ENCODE peak calls at places on chromosomes 13 and 19, in six cellular contexts. One of them, this sample, is unnamed.

GRCh38 chr13:80979035-80979641 is 638.2 kb upstream of the SPRY2 start:
- DNase-seq in stomach: peak; percentile 28
- DNase-seq in cardiac muscle cell: peak; percentile 87
- DNase-seq in DND-41: peak; percentile 48
- DNase-seq in breast epithelium: no peak
- DNase-seq in fibroblast of lung: peak; percentile 61
- DNase-seq in this sample: peak; percentile 77

GRCh38 chr19:13051581-13052165 is 51.0 kb downstream of the LYL1 start:
- DNase-seq in stomach: peak; percentile 88
- DNase-seq in cardiac muscle cell: peak; percentile 67
- DNase-seq in DND-41: peak; percentile 69
- DNase-seq in breast epithelium: peak; percentile 80
- DNase-seq in fibroblast of lung: peak; percentile 52
- DNase-seq in this sample: peak; percentile 75

GRCh38 chr13:80444240-80445015 is 103.5 kb upstream of the SPRY2 start:
- DNase-seq in stomach: no peak
- DNase-seq in cardiac muscle cell: no peak
- DNase-seq in DND-41: no peak
- DNase-seq in breast epithelium: no peak
- DNase-seq in fibroblast of lung: no peak
- DNase-seq in this sample: no peak

GRCh38 chr19:48543121-48543710 is 8.8 kb upstream of the SULT2B1 start:
- DNase-seq in stomach: peak; percentile 82
- DNase-seq in cardiac muscle cell: peak; percentile 54
- DNase-seq in DND-41: no peak
- DNase-seq in breast epithelium: peak; percentile 92
- DNase-seq in fibroblast of lung: peak; percentile 59
- DNase-seq in this sample: no peak

GRCh38 chr19:10874019-10874418 is 2.7 kb downstream of the CARM1 start:
- DNase-seq in stomach: no peak
- DNase-seq in cardiac muscle cell: no peak
- DNase-seq in DND-41: no peak
- DNase-seq in breast epithelium: no peak
- DNase-seq in fibroblast of lung: no peak
- DNase-seq in this sample: no peak

GRCh38 chr19:15249912-15250634 is 17.8 kb upstream of the EPHX3 start:
- DNase-seq in stomach: no peak
- DNase-seq in cardiac muscle cell: peak; percentile 94
- DNase-seq in DND-41: no peak
- DNase-seq in breast epithelium: no peak
- DNase-seq in fibroblast of lung: peak; percentile 92
- DNase-seq in this sample: no peak

GRCh38 chr19:36266375-36266961 is 51.6 kb downstream of the ZNF146 start:
- DNase-seq in stomach: no peak
- DNase-seq in cardiac muscle cell: no peak
- DNase-seq in DND-41: no peak
- DNase-seq in breast epithelium: no peak
- DNase-seq in fibroblast of lung: peak; percentile 18
- DNase-seq in this sample: no peak

GRCh38 chr19:40687525-40688016 is 2.9 kb downstream of the NUMBL start:
- DNase-seq in stomach: peak; percentile 75
- DNase-seq in cardiac muscle cell: peak; percentile 76
- DNase-seq in DND-41: no peak
- DNase-seq in breast epithelium: no peak
- DNase-seq in fibroblast of lung: peak; percentile 80
- DNase-seq in this sample: no peak

GRCh38 chr13:31982124-31982523 is 49.5 kb upstream of the FRY start:
- DNase-seq in stomach: no peak
- DNase-seq in cardiac muscle cell: no peak
- DNase-seq in DND-41: no peak
- DNase-seq in breast epithelium: no peak
- DNase-seq in fibroblast of lung: peak; percentile 31
- DNase-seq in this sample: no peak

GRCh38 chr13:112619730-112620639 is 32.0 kb upstream of the TUBGCP3 start:
- DNase-seq in stomach: no peak
- DNase-seq in cardiac muscle cell: peak; percentile 12
- DNase-seq in DND-41: peak; percentile 10
- DNase-seq in breast epithelium: no peak
- DNase-seq in fibroblast of lung: peak; percentile 59
- DNase-seq in this sample: peak; percentile 76

DNA sequence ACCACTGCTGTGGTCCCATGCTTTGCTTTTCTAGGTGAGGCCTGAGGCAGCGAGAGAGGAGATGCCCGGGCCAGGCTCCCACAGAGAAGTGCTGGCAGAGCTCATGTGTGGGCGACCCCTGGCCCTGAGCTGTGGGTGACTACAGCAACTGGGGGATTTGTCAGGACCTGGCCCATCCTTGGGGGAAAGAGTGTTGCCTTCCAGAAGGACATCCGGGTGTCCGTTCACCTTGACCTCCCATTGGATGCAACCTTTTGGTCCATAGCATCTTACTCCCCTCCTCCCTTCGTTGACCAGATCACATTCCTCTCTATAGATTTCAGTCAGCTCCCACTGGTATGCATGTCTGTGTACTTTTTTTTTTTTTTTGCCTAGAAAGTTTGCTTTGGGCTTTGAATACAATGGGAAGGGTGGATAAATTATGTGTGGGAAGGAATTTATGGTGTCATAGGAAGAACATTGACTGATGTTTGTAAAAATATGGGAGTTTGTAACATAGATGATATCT is 84.2 kb upstream of the RNF113B start:
- DNase-seq in stomach: no peak
- DNase-seq in cardiac muscle cell: no peak
- DNase-seq in DND-41: no peak
- DNase-seq in breast epithelium: no peak
- DNase-seq in fibroblast of lung: no peak
- DNase-seq in this sample: no peak
- H3K27ac ChIP-seq in stomach: no peak overlapping the region
- H3K27ac ChIP-seq in cardiac muscle cell: no peak overlapping the region
- H3K27ac ChIP-seq in DND-41: no peak overlapping the region
- H3K27ac ChIP-seq in breast epithelium: peak overlapping the region; percentile 56
- H3K27ac ChIP-seq in fibroblast of lung: no peak overlapping the region
- H3K27ac ChIP-seq in this sample: no peak overlapping the region

DNA sequence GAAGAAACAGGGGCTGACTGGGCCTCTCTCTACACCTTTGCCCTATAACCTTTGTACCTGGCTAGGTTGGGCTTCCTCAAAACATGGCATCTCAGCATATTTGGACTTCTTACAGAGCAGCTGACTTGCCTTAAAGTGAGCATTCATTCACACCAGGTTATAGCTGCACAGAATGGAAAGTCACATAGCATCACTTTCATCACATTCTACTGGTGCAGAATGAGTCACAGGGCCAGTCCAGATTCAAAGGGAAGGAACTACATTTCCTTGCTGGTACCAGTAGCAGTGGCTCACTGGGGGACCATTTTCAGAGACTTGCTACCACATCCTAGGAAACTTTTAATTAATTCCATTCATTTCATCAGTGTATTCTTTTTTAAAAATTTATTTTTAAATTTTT is 20.3 kb upstream of the TPTE2 start:
- DNase-seq in stomach: no peak
- DNase-seq in cardiac muscle cell: no peak
- DNase-seq in DND-41: no peak
- DNase-seq in breast epithelium: no peak
- DNase-seq in fibroblast of lung: no peak
- DNase-seq in this sample: no peak
- H3K9me3 ChIP-seq in stomach: peaks cover 5% of the 10 kb centered on the region
- H3K9me3 ChIP-seq in cardiac muscle cell: no peaks in the 10 kb centered on the region
- H3K9me3 ChIP-seq in DND-41: no peaks in the 10 kb centered on the region
- H3K9me3 ChIP-seq in breast epithelium: no peaks in the 10 kb centered on the region
- H3K9me3 ChIP-seq in fibroblast of lung: no peaks in the 10 kb centered on the region
- H3K9me3 ChIP-seq in this sample: no peaks in the 10 kb centered on the region

DNA sequence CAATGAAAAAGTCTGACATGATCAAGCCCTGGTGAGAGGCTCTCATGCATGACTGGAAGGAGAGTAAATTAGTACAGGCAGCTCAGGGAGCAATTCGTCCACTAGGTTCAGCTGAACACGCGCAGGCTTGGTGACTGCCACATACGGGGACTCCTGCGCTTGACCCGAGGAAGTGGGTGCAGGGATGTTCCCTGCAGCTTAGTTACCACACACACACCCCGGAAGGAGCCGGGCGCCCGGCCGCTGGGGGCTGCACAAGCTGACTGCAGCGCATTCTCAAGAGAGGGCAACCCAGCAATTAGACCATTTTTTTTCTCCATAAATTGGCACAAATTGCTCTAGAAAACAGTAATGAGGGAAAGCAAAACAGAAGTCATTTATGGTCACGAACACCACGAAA is 23.0 kb upstream of the MIER2 start:
- DNase-seq in stomach: no peak
- DNase-seq in cardiac muscle cell: no peak
- DNase-seq in DND-41: no peak
- DNase-seq in breast epithelium: no peak
- DNase-seq in fibroblast of lung: no peak
- DNase-seq in this sample: no peak
- TF ChIP-seq CTCF in stomach: no peak
- TF ChIP-seq CTCF in cardiac muscle cell: no peak
- TF ChIP-seq CTCF in DND-41: no peak
- TF ChIP-seq CTCF in breast epithelium: no peak
- TF ChIP-seq CTCF in fibroblast of lung: no peak
- TF ChIP-seq CTCF in this sample: no peak

GRCh38 chr19:28207244-28207643 is 1005.7 kb downstream of the UQCRFS1 start:
- DNase-seq in stomach: no peak
- DNase-seq in cardiac muscle cell: no peak
- DNase-seq in DND-41: no peak
- DNase-seq in breast epithelium: no peak
- DNase-seq in fibroblast of lung: no peak
- DNase-seq in this sample: no peak
- H3K27ac ChIP-seq in stomach: no peak overlapping the region
- H3K27ac ChIP-seq in cardiac muscle cell: no peak overlapping the region
- H3K27ac ChIP-seq in DND-41: no peak overlapping the region
- H3K27ac ChIP-seq in breast epithelium: no peak overlapping the region
- H3K27ac ChIP-seq in fibroblast of lung: no peak overlapping the region
- H3K27ac ChIP-seq in this sample: no peak overlapping the region

DNA sequence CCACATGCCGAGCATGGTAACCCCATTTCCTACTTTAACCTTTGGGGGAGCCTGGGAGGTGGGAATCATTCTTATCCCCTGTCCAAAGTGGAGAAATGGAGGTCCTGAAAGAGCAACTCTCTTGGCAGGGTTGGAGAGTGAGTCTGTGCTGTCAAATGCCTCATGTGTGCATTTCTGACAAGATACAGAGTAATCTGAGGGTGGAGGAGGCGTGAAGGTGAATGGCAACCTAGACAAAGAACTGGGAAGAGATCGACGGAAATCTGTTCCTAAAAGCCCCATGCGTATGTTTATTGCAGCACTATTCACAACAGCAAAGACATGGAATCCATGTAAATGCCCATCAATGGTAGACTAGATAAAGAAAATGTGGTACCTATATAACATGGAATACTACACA is 63.8 kb upstream of the USP29 start:
- DNase-seq in stomach: no peak
- DNase-seq in cardiac muscle cell: no peak
- DNase-seq in DND-41: no peak
- DNase-seq in breast epithelium: no peak
- DNase-seq in fibroblast of lung: no peak
- DNase-seq in this sample: no peak
- H3K9me3 ChIP-seq in stomach: no peaks in the 10 kb centered on the region
- H3K9me3 ChIP-seq in cardiac muscle cell: no peaks in the 10 kb centered on the region
- H3K9me3 ChIP-seq in DND-41: no peaks in the 10 kb centered on the region
- H3K9me3 ChIP-seq in breast epithelium: peaks cover 4% of the 10 kb centered on the region
- H3K9me3 ChIP-seq in fibroblast of lung: no peaks in the 10 kb centered on the region
- H3K9me3 ChIP-seq in this sample: no peaks in the 10 kb centered on the region

DNA sequence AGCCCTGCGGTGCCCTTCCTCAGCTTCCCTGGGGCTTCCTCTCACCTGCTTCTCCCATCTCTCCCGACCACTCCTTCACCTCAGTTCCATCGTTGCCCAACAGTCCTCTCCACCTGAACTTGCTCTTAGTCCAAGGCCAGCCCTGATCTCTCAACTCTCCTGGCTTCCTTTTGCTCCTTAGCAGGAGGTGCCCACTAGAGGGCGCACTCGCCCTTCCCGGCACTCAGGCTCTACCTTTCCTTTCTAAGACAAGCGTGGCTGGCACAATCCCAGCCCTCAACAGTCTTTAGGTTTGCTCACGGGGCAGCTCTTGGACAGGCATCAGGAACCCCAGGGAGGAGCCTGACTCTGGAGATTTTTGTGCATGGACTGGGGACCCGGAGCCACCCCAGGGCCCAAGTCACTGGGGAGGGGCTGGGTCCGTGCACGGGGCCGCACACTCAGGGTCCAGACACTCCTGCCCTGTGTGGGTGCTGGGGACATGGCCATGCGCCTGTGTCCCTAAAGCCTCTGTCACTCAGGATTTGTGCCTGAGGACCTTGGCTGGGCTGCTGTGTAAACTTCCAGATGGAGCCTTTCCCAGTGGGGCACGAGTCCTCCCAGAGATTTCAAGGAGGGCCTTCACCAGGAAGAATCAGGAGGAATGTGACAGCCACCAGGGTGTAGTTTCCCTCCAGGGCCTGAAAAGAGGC is 12.1 kb upstream of the CEACAM8 start:
- DNase-seq in stomach: peak; percentile 89
- DNase-seq in cardiac muscle cell: peak; percentile 49
- DNase-seq in DND-41: peak; percentile 57
- DNase-seq in breast epithelium: peak; percentile 86
- DNase-seq in fibroblast of lung: peak; percentile 2
- DNase-seq in this sample: peak; percentile 72
- TF ChIP-seq CTCF in stomach: no peak
- TF ChIP-seq CTCF in cardiac muscle cell: peak; percentile 67
- TF ChIP-seq CTCF in DND-41: peak; percentile 87
- TF ChIP-seq CTCF in breast epithelium: peak; percentile 36
- TF ChIP-seq CTCF in fibroblast of lung: peak; percentile 59
- TF ChIP-seq CTCF in this sample: peak; percentile 97

DNA sequence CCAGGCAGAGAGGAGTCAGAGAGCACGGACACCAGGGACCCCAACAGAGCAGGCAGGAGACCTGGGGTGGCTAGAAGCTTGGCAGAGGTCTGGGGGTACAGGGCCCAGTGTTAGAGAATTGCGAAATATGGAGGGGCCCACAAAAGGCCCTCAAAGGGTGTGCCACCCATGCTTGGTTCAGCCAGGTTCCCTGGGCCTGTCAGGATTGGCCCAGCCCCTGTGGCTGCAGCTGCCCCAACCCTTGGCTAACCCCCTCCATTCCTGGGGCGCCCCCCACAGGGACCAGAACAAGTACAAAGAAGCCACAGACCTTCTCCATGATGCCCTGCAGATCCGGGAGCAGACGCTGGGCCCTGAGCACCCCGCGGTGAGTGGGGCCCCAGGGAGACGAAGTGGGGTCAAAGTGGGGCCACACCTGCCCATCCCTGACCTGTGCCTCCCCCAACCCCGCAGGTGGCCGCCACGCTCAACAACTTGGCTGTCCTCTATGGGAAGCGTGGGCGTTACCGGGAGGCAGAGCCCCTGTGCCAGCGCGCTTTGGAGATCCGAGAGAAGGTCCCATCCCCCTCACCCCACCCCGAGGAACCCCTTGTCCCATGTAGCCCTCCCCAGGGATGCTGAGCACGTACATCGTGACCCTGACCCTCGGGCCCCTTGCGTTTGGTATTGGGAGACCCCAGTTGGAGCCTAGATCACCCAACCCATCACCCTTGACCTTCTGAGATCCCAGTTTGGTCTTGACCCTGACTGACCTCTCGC is 8.0 kb downstream of the KLC3 start:
- DNase-seq in stomach: no peak
- DNase-seq in cardiac muscle cell: no peak
- DNase-seq in DND-41: no peak
- DNase-seq in breast epithelium: no peak
- DNase-seq in fibroblast of lung: no peak
- DNase-seq in this sample: no peak
- H3K27ac ChIP-seq in stomach: no peak overlapping the region
- H3K27ac ChIP-seq in cardiac muscle cell: no peak overlapping the region
- H3K27ac ChIP-seq in DND-41: no peak overlapping the region
- H3K27ac ChIP-seq in breast epithelium: no peak overlapping the region
- H3K27ac ChIP-seq in fibroblast of lung: no peak overlapping the region
- H3K27ac ChIP-seq in this sample: no peak overlapping the region

GRCh38 chr19:50199254-50199545 is 4.2 kb upstream of the MYH14 start:
- DNase-seq in stomach: peak; percentile 46
- DNase-seq in cardiac muscle cell: no peak
- DNase-seq in DND-41: no peak
- DNase-seq in breast epithelium: no peak
- DNase-seq in fibroblast of lung: no peak
- DNase-seq in this sample: no peak
- H3K9me3 ChIP-seq in stomach: no peaks in the 10 kb centered on the region
- H3K9me3 ChIP-seq in cardiac muscle cell: no peaks in the 10 kb centered on the region
- H3K9me3 ChIP-seq in DND-41: no peaks in the 10 kb centered on the region
- H3K9me3 ChIP-seq in breast epithelium: no peaks in the 10 kb centered on the region
- H3K9me3 ChIP-seq in fibroblast of lung: no peaks in the 10 kb centered on the region
- H3K9me3 ChIP-seq in this sample: no peaks in the 10 kb centered on the region